ENCODE peak calls at places on chromosomes 3 and 15, in five cellular contexts. C is Peyer's patch, W is neural crest cell, B is MCF 10A, J is esophagus squamous epithelium. M is an unnamed sample.

GRCh38 chr15:29708519-29708918 is 113.7 kb downstream of the TJP1 start:
- DNase-seq in W (no peak), J (no peak), C (no peak), B (no peak), M (no peak)

GRCh38 chr3:15476378-15476777 is 45.1 kb downstream of the COLQ start:
- DNase-seq in B (no peak), W (no peak), C (no peak), J (no peak), M (no peak)

GRCh38 chr15:31360843-31361763 is 34.5 kb downstream of the KLF13 start:
- DNase-seq in W (no peak), B (peak), J (peak), C (peak), M (no peak)

GRCh38 chr3:14150491-14151230 is 25.8 kb downstream of the TMEM43 start:
- DNase-seq in B (no peak), C (no peak), W (no peak), J (no peak), M (no peak)

GRCh38 chr15:77479015-77479414 is 58.3 kb downstream of the HMG20A start:
- DNase-seq in W (no peak), J (no peak), C (no peak), B (no peak), M (no peak)

GRCh38 chr3:12656850-12657249 is 7.1 kb downstream of the RAF1 start:
- DNase-seq in J (no peak), B (no peak), W (no peak), C (no peak), M (no peak)

GRCh38 chr3:72899349-72899765 is 11.5 kb downstream of the GXYLT2 start:
- DNase-seq in C (no peak), B (no peak), W (no peak), J (no peak), M (no peak)

GRCh38 chr15:88650556-88650955 is 11.7 kb downstream of the ISG20 start:
- DNase-seq in W (no peak), J (no peak), C (no peak), B (no peak), M (no peak)

GRCh38 chr3:112653881-112654300 is 12.9 kb upstream of the CCDC80 start:
- DNase-seq in J (no peak), W (no peak), B (peak), C (no peak), M (no peak)

GRCh38 chr15:48005921-48006541 is 114.8 kb upstream of the SLC24A5 start:
- DNase-seq in W (no peak), B (peak), C (no peak), J (no peak), M (no peak)

GRCh38 chr3:15797600-15798303 is at the start of gene ANKRD28:
- DNase-seq in W (peak), B (peak), J (no peak), C (no peak), M (no peak)

GRCh38 chr15:58138106-58138505 is at the start of gene AQP9:
- DNase-seq in C (no peak), W (no peak), B (peak), J (no peak), M (no peak)

GRCh38 chr3:187811580-187812250 is 66.4 kb upstream of the BCL6 start:
- DNase-seq in C (no peak), W (no peak), B (peak), J (no peak), M (no peak)

GRCh38 chr3:106302451-106303221 is 433.8 kb upstream of the CBLB start:
- DNase-seq in J (no peak), C (no peak), W (no peak), B (no peak), M (no peak)

GRCh38 chr3:184773341-184774186 is 38.4 kb upstream of the VPS8 start:
- DNase-seq in B (no peak), W (no peak), J (no peak), C (no peak), M (no peak)

GRCh38 chr3:69433016-69433937 is 47.4 kb upstream of the FRMD4B start:
- DNase-seq in B (no peak), C (no peak), W (no peak), J (no peak), M (no peak)

GRCh38 chr3:120274739-120275167 is 10.3 kb downstream of the GPR156 start:
- DNase-seq in B (no peak), W (no peak), C (no peak), J (no peak), M (no peak)

GRCh38 chr3:73625124-73625665 is 454 bp upstream of the PDZRN3 start:
- DNase-seq in J (no peak), C (no peak), B (peak), W (no peak), M (no peak)

GRCh38 chr3:60935709-60936108 is 315.5 kb downstream of the FHIT start:
- DNase-seq in C (no peak), J (no peak), B (peak), W (no peak), M (no peak)

GRCh38 chr3:135452881-135453280 is 512.6 kb upstream of the PPP2R3A start:
- DNase-seq in W (no peak), B (no peak), J (no peak), C (no peak), M (no peak)

GRCh38 chr3:58585005-58585786 is 8.0 kb upstream of the FAM107A start:
- DNase-seq in C (peak), J (no peak), W (peak), B (peak), M (peak)

GRCh38 chr3:172217877-172218276 is 178.5 kb downstream of the FNDC3B start:
- DNase-seq in C (no peak), J (no peak), W (no peak), B (peak), M (no peak)

GRCh38 chr3:194364652-194365434 is 4.7 kb downstream of the LRRC15 start:
- DNase-seq in C (no peak), J (no peak), B (peak), W (no peak), M (no peak)

GRCh38 chr3:76043746-76044145 is 258.4 kb upstream of the ZNF717 start:
- DNase-seq in W (no peak), B (no peak), J (no peak), C (no peak), M (no peak)

GRCh38 chr3:128456776-128457715 is 9.6 kb downstream of the DNAJB8 start:
- DNase-seq in J (no peak), B (no peak), W (no peak), C (no peak), M (peak)

GRCh38 chr15:90762109-90762508 is 45.0 kb downstream of the BLM start:
- DNase-seq in W (no peak), C (peak), J (no peak), B (peak), M (no peak)

GRCh38 chr15:69823223-69823907 is 274.4 kb downstream of the TLE3 start:
- DNase-seq in J (no peak), C (no peak), B (peak), W (no peak), M (no peak)

GRCh38 chr3:40310690-40311089 is 1.2 kb downstream of the EIF1B start:
- DNase-seq in J (no peak), W (no peak), B (peak), C (no peak), M (no peak)

GRCh38 chr15:48086582-48086981 is 34.2 kb upstream of the SLC24A5 start:
- DNase-seq in W (no peak), B (peak), C (no peak), J (no peak), M (no peak)

GRCh38 chr3:13526626-13526949 is 22.3 kb upstream of the FBLN2 start:
- DNase-seq in J (no peak), W (no peak), C (no peak), B (no peak), M (no peak)

GRCh38 chr3:128074851-128075515 is 22.7 kb downstream of the SEC61A1 start:
- DNase-seq in J (no peak), B (peak), C (no peak), W (no peak), M (no peak)

GRCh38 chr3:191455257-191455952 is 5.6 kb upstream of the PYDC2 start:
- DNase-seq in C (no peak), B (no peak), J (no peak), W (no peak), M (no peak)

GRCh38 chr15:45637552-45638033 is 2.8 kb downstream of the SQOR start:
- DNase-seq in J (no peak), W (no peak), B (peak), C (peak), M (no peak)

GRCh38 chr3:13123266-13123665 is 50.0 kb upstream of the IQSEC1 start:
- DNase-seq in C (peak), B (no peak), J (no peak), W (no peak), M (no peak)

GRCh38 chr3:190605385-190605784 is 91.5 kb downstream of the IL1RAP start:
- DNase-seq in C (no peak), J (no peak), W (no peak), B (no peak), M (no peak)

GRCh38 chr3:40237892-40238571 is 71.5 kb upstream of the EIF1B start:
- DNase-seq in C (no peak), W (peak), B (peak), J (no peak), M (no peak)

GRCh38 chr3:170692720-170693119 is 106.8 kb upstream of the SLC7A14 start:
- DNase-seq in W (no peak), B (peak), C (no peak), J (no peak), M (no peak)

GRCh38 chr3:126417461-126418255 is 22.9 kb downstream of the CFAP100 start:
- DNase-seq in C (no peak), B (no peak), J (no peak), W (no peak), M (no peak)

GRCh38 chr3:126418256-126418530 is 23.5 kb downstream of the CFAP100 start:
- DNase-seq in J (no peak), C (peak), B (no peak), W (no peak), M (no peak)

GRCh38 chr3:126418661-126419131 is 24.0 kb downstream of the CFAP100 start:
- DNase-seq in W (no peak), J (no peak), B (no peak), C (peak), M (no peak)

GRCh38 chr3:126419886-126420786 is 25.4 kb downstream of the CFAP100 start:
- DNase-seq in B (no peak), C (peak), J (no peak), W (no peak), M (no peak)

DNA sequence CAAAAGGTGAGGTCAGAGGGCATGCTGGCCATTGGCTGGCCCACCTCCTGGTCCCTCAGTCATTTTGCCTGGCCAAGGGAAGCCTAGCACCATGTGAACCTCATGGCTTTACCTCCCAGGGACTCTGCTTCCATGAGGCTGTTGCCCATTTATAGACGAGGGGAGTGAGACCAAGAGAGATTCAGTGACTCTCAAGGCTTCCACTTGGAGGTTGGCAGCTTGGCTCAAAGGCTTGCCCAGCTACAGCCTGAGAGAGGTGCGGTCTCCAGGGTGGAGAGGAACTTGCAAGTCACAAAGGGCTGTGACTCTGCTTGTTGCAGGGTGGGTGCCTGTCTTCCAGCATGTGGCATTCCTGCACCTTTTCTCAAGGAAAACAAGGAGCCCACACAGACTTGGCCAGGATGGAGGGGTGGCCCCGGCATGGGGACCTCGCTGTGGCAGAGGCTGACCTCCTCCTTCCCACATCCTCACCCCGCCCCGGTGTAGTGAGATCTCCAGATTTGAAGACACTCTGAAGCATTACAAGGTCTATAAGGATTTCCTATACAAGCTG is 24.5 kb downstream of the CFAP100 start:
- DNase-seq in W (no peak), C (peak), J (no peak), B (no peak), M (no peak)
- TF ChIP-seq CTCF in W (no peak), C (no peak), J (no peak), B (no peak), M (no peak)

DNA sequence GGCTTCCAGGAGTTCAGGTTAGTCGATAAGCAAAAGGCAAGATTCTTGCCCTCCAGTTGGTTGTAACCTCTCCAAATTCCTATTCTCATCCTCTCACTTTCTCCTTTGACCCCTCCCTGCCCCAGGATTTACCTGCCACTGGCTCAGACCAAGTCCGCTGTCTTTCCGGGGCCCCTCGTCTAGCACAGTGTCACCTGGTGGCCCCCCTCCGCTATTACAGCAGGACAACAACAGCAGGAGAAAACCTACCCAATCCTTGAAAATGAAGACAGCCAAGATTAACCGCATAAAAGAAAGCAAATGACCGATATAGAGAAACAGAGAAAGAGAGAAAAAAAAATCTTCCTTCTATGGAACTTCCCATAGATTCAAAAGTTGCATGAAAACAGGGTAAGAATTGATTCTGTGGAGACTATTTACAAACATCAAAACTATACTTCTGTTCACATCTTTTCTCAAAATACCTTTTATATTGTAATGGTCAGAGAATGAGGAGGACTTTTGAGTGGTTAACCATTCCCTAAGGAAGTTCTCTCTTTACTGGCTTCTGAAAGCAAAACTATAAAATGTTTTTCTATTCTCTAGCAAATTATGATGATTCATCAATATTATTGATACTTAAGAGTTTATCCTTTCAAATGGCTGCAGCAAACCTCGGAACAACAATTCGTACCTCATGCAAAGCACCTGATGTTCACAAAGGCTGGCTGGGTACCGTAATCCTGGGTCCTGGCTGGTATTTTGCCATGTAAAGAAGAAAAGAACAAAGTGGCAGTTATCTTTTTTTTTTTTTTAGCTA is 10.0 kb upstream of the ST8SIA2 start:
- DNase-seq in J (no peak), B (peak), C (no peak), W (peak), M (no peak)
- TF ChIP-seq CTCF in J (no peak), B (peak), C (peak), W (peak), M (peak)

GRCh38 chr3:142028174-142028833 is 121.0 kb downstream of the TFDP2 start:
- DNase-seq in J (no peak), B (peak), W (peak), C (no peak), M (no peak)
- TF ChIP-seq CTCF in J (no peak), B (no peak), W (no peak), C (no peak), M (no peak)

GRCh38 chr3:156580986-156581385 is 26.1 kb upstream of the SSR3 start:
- DNase-seq in B (no peak), C (no peak), J (no peak), W (no peak), M (no peak)
- TF ChIP-seq CTCF in B (no peak), C (no peak), J (no peak), W (no peak), M (no peak)

GRCh38 chr3:160398820-160399346 is at the start of gene IFT80:
- DNase-seq in B (peak), J (peak), C (peak), W (peak), M (peak)
- TF ChIP-seq CTCF in B (no peak), J (no peak), C (no peak), W (no peak), M (no peak)

M was measured in D721Med.